ENCODE peak calls at places on chromosomes 4 and X, in four cellular contexts. Q, C, Y and D are unnamed samples.

GRCh38 chrX:113743069-113743468 is 840.8 kb upstream of the HTR2C start:
- DNase-seq in C (no peak), Y (no peak), Q (no peak), D (no peak)

GRCh38 chr4:150078996-150079581 is 844 bp downstream of the DCLK2 start:
- DNase-seq in Q (no peak), Y (peak), C (peak), D (peak)

GRCh38 chr4:114116861-114117260 is 137.4 kb upstream of the ARSJ start:
- DNase-seq in Y (no peak), C (no peak), Q (no peak), D (no peak)

GRCh38 chrX:69318651-69319305 is 153.5 kb upstream of the PJA1 start:
- DNase-seq in Q (no peak), C (no peak), Y (no peak), D (no peak)

GRCh38 chr4:150720973-150721518 is 139.1 kb downstream of the MAB21L2 start:
- DNase-seq in C (no peak), Q (no peak), Y (no peak), D (no peak)

GRCh38 chrX:96405842-96406241 is 278.8 kb upstream of the DIAPH2 start:
- DNase-seq in Q (no peak), Y (no peak), C (no peak), D (no peak)

GRCh38 chrX:40908857-40909475 is 173.6 kb upstream of the MED14 start:
- DNase-seq in Q (peak), C (no peak), Y (no peak), D (peak)

GRCh38 chr4:2399216-2399615 is 19.2 kb downstream of the ZFYVE28 start:
- DNase-seq in Q (no peak), C (no peak), Y (no peak), D (no peak)

GRCh38 chr4:135239964-135240363 is 1038.4 kb upstream of the PABPC4L start:
- DNase-seq in Y (no peak), Q (no peak), C (no peak), D (no peak)

GRCh38 chrX:154327026-154327820 is 31.6 kb downstream of the TKTL1 start:
- DNase-seq in Q (peak), C (no peak), Y (no peak), D (no peak)

GRCh38 chr4:73978886-73979285 is 2.9 kb downstream of the PF4 start:
- DNase-seq in C (no peak), Q (peak), Y (no peak), D (peak)

GRCh38 chr4:107689912-107690587 is 30.0 kb downstream of the PAPSS1 start:
- DNase-seq in Y (no peak), C (no peak), Q (peak), D (peak)

GRCh38 chr4:53043900-53044650 is 182.0 kb downstream of the RASL11B start:
- DNase-seq in Y (no peak), C (no peak), Q (peak), D (no peak)